ENCODE peak calls at places on chromosomes 7 and 10, in six cellular contexts. U is IMR-90, D is mesenchymal stem cell, G is neuronal stem cell, X is H1, A is trophoblast cell. M is an unnamed sample.

GRCh38 chr10:72483452-72483851 is 128.7 kb upstream of the DNAJB12 start:
- DNase-seq in U (no peak), D (no peak), G (no peak), X (no peak), A (no peak), M (no peak)

GRCh38 chr10:47371629-47372485 is 12.2 kb downstream of the ZNF488 start:
- DNase-seq in U (no peak), D (no peak), G (no peak), X (peak), A (no peak), M (no peak)

GRCh38 chr7:109101332-109101731 is 531.7 kb downstream of the DNAJB9 start:
- DNase-seq in U (no peak), D (no peak), G (no peak), X (no peak), A (no peak), M (peak)

GRCh38 chr10:36597921-36598320 is 527.5 kb upstream of the ANKRD30A start:
- DNase-seq in U (no peak), D (no peak), G (no peak), X (no peak), A (no peak), M (no peak)

GRCh38 chr7:31744294-31744874 is 57.4 kb downstream of the PPP1R17 start:
- DNase-seq in U (peak), D (peak), G (peak), X (peak), A (peak), M (peak)

GRCh38 chr7:102404005-102404861 is 8.1 kb downstream of the PRKRIP1 start:
- DNase-seq in U (peak), D (peak), G (peak), X (peak), A (peak), M (peak)

GRCh38 chr7:54972733-54973294 is 46.0 kb upstream of the EGFR start:
- DNase-seq in U (no peak), D (no peak), G (no peak), X (no peak), A (no peak), M (no peak)

GRCh38 chr10:34730726-34731125 is 84.4 kb downstream of the PARD3 start:
- DNase-seq in U (no peak), D (no peak), G (no peak), X (no peak), A (no peak), M (no peak)

GRCh38 chr7:36286241-36286640 is 103.4 kb upstream of the ANLN start:
- DNase-seq in U (no peak), D (no peak), G (no peak), X (no peak), A (no peak), M (no peak)

GRCh38 chr7:92609921-92610518 is 19.8 kb upstream of the FAM133B start:
- DNase-seq in U (peak), D (peak), G (no peak), X (no peak), A (no peak), M (peak)

GRCh38 chr10:33327750-33328149 is 6.7 kb downstream of the NRP1 start:
- DNase-seq in U (peak), D (peak), G (no peak), X (no peak), A (no peak), M (peak)

GRCh38 chr7:17986826-17987225 is 40.8 kb downstream of the PRPS1L1 start:
- DNase-seq in U (peak), D (peak), G (no peak), X (no peak), A (no peak), M (no peak)

GRCh38 chr10:33465747-33466146 is 131.3 kb upstream of the NRP1 start:
- DNase-seq in U (peak), D (no peak), G (no peak), X (no peak), A (no peak), M (no peak)

GRCh38 chr7:159104188-159105030 is 40.3 kb downstream of the VIPR2 start:
- DNase-seq in U (no peak), D (no peak), G (no peak), X (no peak), A (no peak), M (no peak)

GRCh38 chr7:150476285-150476684 is 25.9 kb downstream of the GIMAP8 start:
- DNase-seq in U (no peak), D (no peak), G (no peak), X (no peak), A (no peak), M (no peak)

GRCh38 chr10:61332506-61332905 is 120.7 kb downstream of the TMEM26 start:
- DNase-seq in U (no peak), D (no peak), G (no peak), X (no peak), A (no peak), M (no peak)

GRCh38 chr10:96287392-96288105 is 16.2 kb upstream of the BLNK start:
- DNase-seq in U (no peak), D (no peak), G (no peak), X (no peak), A (peak), M (no peak)

GRCh38 chr7:125663961-125664360 is 734.3 kb upstream of the POT1 start:
- DNase-seq in U (no peak), D (no peak), G (no peak), X (no peak), A (no peak), M (no peak)

GRCh38 chr7:97771576-97771975 is 39.7 kb downstream of the TAC1 start:
- DNase-seq in U (no peak), D (no peak), G (no peak), X (no peak), A (no peak), M (no peak)

GRCh38 chr7:51079494-51079893 is 237.1 kb downstream of the COBL start:
- DNase-seq in U (no peak), D (no peak), G (no peak), X (no peak), A (no peak), M (no peak)

GRCh38 chr7:51082940-51083533 is 233.6 kb downstream of the COBL start:
- DNase-seq in U (no peak), D (no peak), G (no peak), X (no peak), A (no peak), M (no peak)

GRCh38 chr7:51082096-51082840 is 234.3 kb downstream of the COBL start:
- DNase-seq in U (no peak), D (no peak), G (no peak), X (no peak), A (peak), M (no peak)

GRCh38 chr7:51080622-51081269 is 235.9 kb downstream of the COBL start:
- DNase-seq in U (no peak), D (no peak), G (peak), X (peak), A (no peak), M (peak)

GRCh38 chr7:51081270-51081890 is 235.2 kb downstream of the COBL start:
- DNase-seq in U (no peak), D (no peak), G (no peak), X (no peak), A (no peak), M (no peak)
- H2BK5ac ChIP-seq in U (no peak), D (no peak), G (no peak), X (peak), A (no peak), M (no peak)

DNA sequence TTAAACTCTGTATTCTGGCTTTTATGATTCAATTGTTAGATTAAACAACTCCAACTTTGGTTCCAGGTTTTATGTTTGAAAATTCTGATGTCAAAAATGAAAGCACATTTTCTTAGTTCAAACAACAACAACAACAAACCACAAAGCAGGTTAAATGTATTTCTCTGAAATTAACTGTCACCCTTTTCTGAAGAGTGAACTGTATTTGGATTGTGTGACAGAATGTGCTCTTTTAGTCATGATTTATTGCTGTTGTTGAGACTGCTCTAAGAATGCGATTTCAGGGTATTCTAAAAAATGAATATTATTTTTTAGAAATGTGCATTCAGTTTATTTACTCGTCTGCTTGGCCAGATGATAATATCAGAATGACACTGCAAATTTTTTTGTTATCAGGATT is 144.1 kb downstream of the GNAI1 start:
- DNase-seq in U (no peak), D (peak), G (no peak), X (no peak), A (no peak), M (no peak)
- H3K4me3 ChIP-seq in U (no peak), D (no peak), G (no peak), X (no peak), A (no peak), M (no peak)

GRCh38 chr7:134546903-134547737 is 1.8 kb upstream of the AKR1B15 start:
- DNase-seq in U (peak), D (no peak), G (peak), X (peak), A (peak), M (peak)
- H3K18ac ChIP-seq in U (peak), D (peak), G (no peak), X (peak), A (no peak), M (peak)

GRCh38 chr10:102121739-102122372 is 1.7 kb upstream of the LDB1 start:
- DNase-seq in U (peak), D (peak), G (no peak), X (peak), A (no peak), M (peak)

GRCh38 chr10:102119417-102120141 is 589 bp downstream of the LDB1 start:
- DNase-seq in U (peak), D (peak), G (peak), X (peak), A (no peak), M (peak)

GRCh38 chr10:102118867-102119266 is 1.3 kb downstream of the LDB1 start:
- DNase-seq in U (peak), D (peak), G (no peak), X (peak), A (no peak), M (peak)

GRCh38 chr10:102120987-102121738 is 995 bp upstream of the LDB1 start:
- DNase-seq in U (peak), D (peak), G (peak), X (peak), A (no peak), M (peak)

DNA sequence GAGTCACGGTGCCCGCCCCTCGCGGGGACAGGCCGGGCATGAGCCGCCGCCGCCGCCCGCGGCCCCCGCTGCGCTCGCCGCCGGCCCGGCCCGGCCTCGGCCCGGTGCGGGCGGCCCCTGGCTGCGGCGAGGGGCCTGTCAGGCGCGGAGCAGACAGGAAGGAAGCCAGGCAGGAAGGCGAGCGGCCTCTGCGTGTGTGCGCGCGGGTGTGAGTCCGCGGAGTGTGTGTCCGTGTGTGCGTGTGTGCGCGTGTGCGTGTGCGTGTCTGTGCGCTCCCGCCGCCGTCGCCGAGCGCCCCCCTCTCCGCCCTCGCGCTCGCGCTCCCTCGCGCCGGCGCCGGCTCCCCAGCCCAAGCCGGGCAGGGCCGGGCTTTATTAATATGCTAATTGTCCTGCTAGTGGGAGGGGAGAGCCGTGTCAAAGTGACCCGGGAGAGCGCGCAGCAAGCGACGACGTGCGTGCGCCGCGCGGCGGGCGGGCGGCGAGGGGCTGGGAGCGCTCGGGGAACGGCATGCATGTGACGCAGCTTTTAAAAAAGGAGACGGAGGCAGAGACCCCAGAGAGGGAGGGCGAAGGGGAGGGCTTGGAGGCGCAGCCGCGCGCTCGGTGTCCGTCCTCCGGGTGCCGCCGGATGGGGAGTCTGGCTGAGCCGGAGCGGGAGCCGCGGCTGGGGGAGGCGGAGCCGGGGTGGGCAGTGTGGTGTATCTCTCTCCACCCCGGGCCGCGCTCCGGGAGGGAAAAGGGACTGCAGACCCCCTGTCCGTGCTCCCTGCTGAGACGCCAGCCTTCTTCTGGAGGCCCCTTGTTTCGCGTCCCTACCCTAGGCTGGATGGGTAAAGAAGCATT is at the start of gene LDB1:
- DNase-seq in U (peak), D (peak), G (peak), X (peak), A (peak), M (peak)
- H2BK5ac ChIP-seq in U (peak), D (peak), G (peak), X (peak), A (peak), M (peak)

DNA sequence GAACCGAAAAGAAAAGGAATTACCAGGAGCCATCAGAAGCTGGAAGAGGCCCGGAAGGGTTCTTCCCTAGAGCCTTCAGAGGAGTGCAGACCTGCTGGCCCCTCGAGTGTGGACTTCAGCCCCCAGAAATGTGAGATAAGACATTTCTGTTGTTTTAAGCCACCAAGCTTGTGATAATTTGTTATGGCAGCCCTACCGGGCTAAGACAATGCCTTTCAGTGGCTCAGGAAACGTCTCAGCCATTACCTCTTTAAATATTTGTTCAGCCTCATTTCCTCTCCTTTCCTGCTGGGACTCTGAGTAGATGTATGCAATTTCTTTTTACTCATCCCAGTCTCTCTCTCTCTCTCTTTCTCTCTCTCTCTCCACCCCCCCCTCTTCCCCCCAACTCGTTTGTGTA is 174.7 kb upstream of the GRB10 start:
- DNase-seq in U (no peak), D (no peak), G (no peak), X (no peak), A (no peak), M (peak)
- H3K4me3 ChIP-seq in U (no peak), D (no peak), G (no peak), X (no peak), A (no peak), M (no peak)

DNA sequence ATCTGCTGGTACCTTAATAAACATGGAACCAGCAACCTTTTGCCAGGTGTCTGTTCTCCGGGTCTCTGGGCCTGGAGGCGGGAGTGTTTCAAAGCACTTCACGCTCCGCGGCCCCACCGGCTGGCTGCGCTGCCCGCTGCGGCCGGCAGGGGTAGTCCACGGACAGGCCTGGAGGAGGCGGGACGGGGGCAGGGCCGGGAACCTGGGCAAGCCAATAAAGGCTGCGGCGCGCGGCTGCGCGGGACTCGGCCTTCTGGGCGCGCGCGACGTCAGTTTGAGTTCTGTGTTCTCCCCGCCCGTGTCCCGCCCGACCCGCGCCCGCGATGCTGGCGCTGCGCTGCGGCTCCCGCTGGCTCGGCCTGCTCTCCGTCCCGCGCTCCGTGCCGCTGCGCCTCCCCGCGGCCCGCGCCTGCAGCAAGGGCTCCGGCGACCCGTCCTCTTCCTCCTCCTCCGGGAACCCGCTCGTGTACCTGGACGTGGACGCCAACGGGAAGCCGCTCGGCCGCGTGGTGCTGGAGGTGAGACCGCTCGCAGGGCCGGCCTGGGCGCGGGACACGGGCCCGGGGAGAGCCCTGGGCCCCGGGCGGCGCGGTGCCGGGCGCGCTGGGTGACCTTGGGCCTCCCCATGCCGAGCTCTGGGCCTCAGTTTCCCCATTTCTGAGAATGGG is at the start of gene PPIF:
- DNase-seq in U (peak), D (peak), G (peak), X (peak), A (peak), M (peak)
- H3K18ac ChIP-seq in U (peak), D (peak), G (peak), X (peak), A (peak), M (peak)

M was measured in mesendoderm.